ENCODE peak calls at places on chromosomes 2 and 18, in five cellular contexts. One of them, this sample, is unnamed.

GRCh38 chr2:100222844-100223243 is 80.5 kb upstream of the AFF3 start:
- DNase-seq in brain microvascular endothelial cell: no peak
- DNase-seq in tibial nerve: no peak
- DNase-seq in fibroblast of pulmonary artery: no peak
- DNase-seq in ovary: no peak
- DNase-seq in this sample: no peak

GRCh38 chr2:144659731-144660275 is 139.9 kb upstream of the ZEB2 start:
- DNase-seq in tibial nerve: no peak
- DNase-seq in ovary: no peak
- DNase-seq in fibroblast of pulmonary artery: peak
- DNase-seq in brain microvascular endothelial cell: peak
- DNase-seq in this sample: peak

GRCh38 chr2:109256921-109257320 is 127.9 kb downstream of the SH3RF3 start:
- DNase-seq in ovary: no peak
- DNase-seq in brain microvascular endothelial cell: no peak
- DNase-seq in fibroblast of pulmonary artery: peak
- DNase-seq in tibial nerve: no peak
- DNase-seq in this sample: peak

GRCh38 chr18:26489881-26490280 is 58.5 kb downstream of the KCTD1 start:
- DNase-seq in brain microvascular endothelial cell: peak
- DNase-seq in ovary: no peak
- DNase-seq in fibroblast of pulmonary artery: peak
- DNase-seq in tibial nerve: no peak
- DNase-seq in this sample: no peak

GRCh38 chr2:235556086-235556485 is 62.2 kb downstream of the AGAP1 start:
- DNase-seq in ovary: no peak
- DNase-seq in tibial nerve: no peak
- DNase-seq in fibroblast of pulmonary artery: no peak
- DNase-seq in brain microvascular endothelial cell: no peak
- DNase-seq in this sample: no peak

GRCh38 chr2:172106128-172106961 is 3.6 kb upstream of the DLX2 start:
- DNase-seq in fibroblast of pulmonary artery: no peak
- DNase-seq in ovary: no peak
- DNase-seq in brain microvascular endothelial cell: no peak
- DNase-seq in tibial nerve: no peak
- DNase-seq in this sample: peak

GRCh38 chr2:224584111-224584764 is 925 bp downstream of the CUL3 start:
- DNase-seq in ovary: no peak
- DNase-seq in tibial nerve: no peak
- DNase-seq in brain microvascular endothelial cell: peak
- DNase-seq in fibroblast of pulmonary artery: peak
- DNase-seq in this sample: peak

GRCh38 chr2:13996527-13996926 is 636.0 kb upstream of the LRATD1 start:
- DNase-seq in tibial nerve: no peak
- DNase-seq in ovary: no peak
- DNase-seq in fibroblast of pulmonary artery: no peak
- DNase-seq in brain microvascular endothelial cell: no peak
- DNase-seq in this sample: no peak

GRCh38 chr2:234091432-234091879 is 41.0 kb downstream of the SPP2 start:
- DNase-seq in tibial nerve: no peak
- DNase-seq in brain microvascular endothelial cell: no peak
- DNase-seq in fibroblast of pulmonary artery: peak
- DNase-seq in ovary: no peak
- DNase-seq in this sample: peak

GRCh38 chr2:161946489-161947107 is 127.4 kb downstream of the DPP4 start:
- DNase-seq in tibial nerve: no peak
- DNase-seq in fibroblast of pulmonary artery: peak
- DNase-seq in brain microvascular endothelial cell: peak
- DNase-seq in ovary: no peak
- DNase-seq in this sample: peak

GRCh38 chr2:200587007-200587616 is 1.3 kb downstream of the AOX1 start:
- DNase-seq in brain microvascular endothelial cell: no peak
- DNase-seq in fibroblast of pulmonary artery: no peak
- DNase-seq in ovary: no peak
- DNase-seq in tibial nerve: no peak
- DNase-seq in this sample: no peak
- H3K4me3 ChIP-seq in brain microvascular endothelial cell: no peak
- H3K4me3 ChIP-seq in fibroblast of pulmonary artery: no peak
- H3K4me3 ChIP-seq in ovary: no peak
- H3K4me3 ChIP-seq in tibial nerve: no peak
- H3K4me3 ChIP-seq in this sample: no peak

GRCh38 chr2:207071820-207072219 is 93.9 kb downstream of the KLF7 start:
- DNase-seq in brain microvascular endothelial cell: no peak
- DNase-seq in ovary: no peak
- DNase-seq in tibial nerve: no peak
- DNase-seq in fibroblast of pulmonary artery: no peak
- DNase-seq in this sample: no peak
- TF ChIP-seq CTCF in brain microvascular endothelial cell: no peak
- TF ChIP-seq CTCF in ovary: no peak
- TF ChIP-seq CTCF in tibial nerve: no peak
- TF ChIP-seq CTCF in fibroblast of pulmonary artery: no peak
- TF ChIP-seq CTCF in this sample: no peak

GRCh38 chr2:216596986-216597509 is 36.2 kb upstream of the IGFBP2 start:
- DNase-seq in ovary: no peak
- DNase-seq in tibial nerve: no peak
- DNase-seq in fibroblast of pulmonary artery: no peak
- DNase-seq in brain microvascular endothelial cell: no peak
- DNase-seq in this sample: peak

GRCh38 chr2:216591480-216591879 is 41.7 kb upstream of the IGFBP2 start:
- DNase-seq in fibroblast of pulmonary artery: no peak
- DNase-seq in ovary: no peak
- DNase-seq in tibial nerve: no peak
- DNase-seq in brain microvascular endothelial cell: no peak
- DNase-seq in this sample: no peak

GRCh38 chr2:216601632-216602409 is 31.4 kb upstream of the IGFBP2 start:
- DNase-seq in tibial nerve: no peak
- DNase-seq in brain microvascular endothelial cell: no peak
- DNase-seq in fibroblast of pulmonary artery: no peak
- DNase-seq in ovary: no peak
- DNase-seq in this sample: no peak

GRCh38 chr2:216594081-216594480 is 39.1 kb upstream of the IGFBP2 start:
- DNase-seq in ovary: no peak
- DNase-seq in brain microvascular endothelial cell: no peak
- DNase-seq in fibroblast of pulmonary artery: no peak
- DNase-seq in tibial nerve: no peak
- DNase-seq in this sample: peak

GRCh38 chr2:216596234-216596985 is 36.8 kb upstream of the IGFBP2 start:
- DNase-seq in brain microvascular endothelial cell: peak
- DNase-seq in tibial nerve: no peak
- DNase-seq in fibroblast of pulmonary artery: peak
- DNase-seq in ovary: peak
- DNase-seq in this sample: peak
- H3K4me3 ChIP-seq in brain microvascular endothelial cell: no peak
- H3K4me3 ChIP-seq in tibial nerve: no peak
- H3K4me3 ChIP-seq in fibroblast of pulmonary artery: no peak
- H3K4me3 ChIP-seq in ovary: no peak
- H3K4me3 ChIP-seq in this sample: no peak

DNA sequence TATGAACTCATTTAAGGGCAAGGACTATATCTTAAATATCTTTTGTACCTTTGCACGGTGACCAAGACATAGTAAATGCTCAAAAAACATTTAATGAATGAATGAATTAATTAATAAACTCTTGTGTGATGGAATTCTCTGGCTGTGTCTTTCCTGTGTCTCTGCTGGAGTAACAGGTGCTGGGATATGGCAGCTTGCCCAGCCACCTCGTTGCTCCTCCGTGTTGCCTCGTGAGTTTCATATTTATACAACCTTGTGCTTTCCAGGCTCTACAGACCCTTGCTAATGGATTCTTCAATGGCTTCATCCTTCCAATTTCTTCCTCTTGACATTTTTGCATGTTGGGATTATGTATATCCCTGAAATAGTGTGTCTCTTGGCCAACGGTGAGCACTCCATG is 30.4 kb downstream of the CTAGE1 start:
- DNase-seq in brain microvascular endothelial cell: no peak
- DNase-seq in fibroblast of pulmonary artery: no peak
- DNase-seq in ovary: no peak
- DNase-seq in tibial nerve: no peak
- DNase-seq in this sample: no peak
- TF ChIP-seq CTCF in brain microvascular endothelial cell: no peak
- TF ChIP-seq CTCF in fibroblast of pulmonary artery: no peak
- TF ChIP-seq CTCF in ovary: no peak
- TF ChIP-seq CTCF in tibial nerve: no peak
- TF ChIP-seq CTCF in this sample: no peak

GRCh38 chr2:241869087-241869961 is at the start of gene RTP5:
- DNase-seq in ovary: no peak
- DNase-seq in brain microvascular endothelial cell: no peak
- DNase-seq in fibroblast of pulmonary artery: no peak
- DNase-seq in tibial nerve: no peak
- DNase-seq in this sample: no peak

GRCh38 chr2:241867776-241868420 is 1.6 kb upstream of the RTP5 start:
- DNase-seq in tibial nerve: no peak
- DNase-seq in fibroblast of pulmonary artery: no peak
- DNase-seq in ovary: no peak
- DNase-seq in brain microvascular endothelial cell: no peak
- DNase-seq in this sample: no peak

GRCh38 chr2:241870081-241870541 is 582 bp downstream of the RTP5 start:
- DNase-seq in tibial nerve: no peak
- DNase-seq in fibroblast of pulmonary artery: no peak
- DNase-seq in ovary: no peak
- DNase-seq in brain microvascular endothelial cell: no peak
- DNase-seq in this sample: no peak

GRCh38 chr2:241866896-241867631 is 2.5 kb upstream of the RTP5 start:
- DNase-seq in brain microvascular endothelial cell: no peak
- DNase-seq in tibial nerve: no peak
- DNase-seq in ovary: no peak
- DNase-seq in fibroblast of pulmonary artery: no peak
- DNase-seq in this sample: no peak

DNA sequence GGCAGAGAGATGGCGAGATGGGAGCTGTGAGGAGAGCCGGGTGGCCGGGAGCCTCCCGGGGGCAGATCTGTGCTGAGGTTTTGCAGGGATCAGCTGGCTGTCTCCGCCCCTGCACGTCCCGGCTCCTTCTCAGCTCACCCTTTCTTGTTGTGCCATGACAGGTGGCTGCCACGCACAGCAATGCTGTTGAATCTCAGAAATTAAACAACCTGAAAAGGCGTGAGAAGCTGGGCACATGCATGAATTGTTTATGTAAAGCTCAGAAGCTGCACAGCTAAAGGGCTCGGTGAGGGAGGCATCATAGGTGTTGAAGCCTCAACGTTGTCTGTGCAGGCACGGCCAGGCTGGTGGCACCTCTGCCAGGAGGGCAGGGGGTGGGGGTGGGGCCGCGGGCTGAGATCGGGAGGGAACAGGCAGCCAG is 858 bp upstream of the RTP5 start:
- DNase-seq in brain microvascular endothelial cell: no peak
- DNase-seq in ovary: no peak
- DNase-seq in fibroblast of pulmonary artery: no peak
- DNase-seq in tibial nerve: no peak
- DNase-seq in this sample: no peak
- H3K4me3 ChIP-seq in brain microvascular endothelial cell: no peak
- H3K4me3 ChIP-seq in ovary: no peak
- H3K4me3 ChIP-seq in fibroblast of pulmonary artery: no peak
- H3K4me3 ChIP-seq in tibial nerve: no peak
- H3K4me3 ChIP-seq in this sample: no peak

GRCh38 chr2:73112026-73112912 is 479 bp downstream of the RAB11FIP5 start:
- DNase-seq in brain microvascular endothelial cell: no peak
- DNase-seq in ovary: peak
- DNase-seq in fibroblast of pulmonary artery: peak
- DNase-seq in tibial nerve: no peak
- DNase-seq in this sample: peak
- TF ChIP-seq CTCF in brain microvascular endothelial cell: no peak
- TF ChIP-seq CTCF in ovary: no peak
- TF ChIP-seq CTCF in fibroblast of pulmonary artery: no peak
- TF ChIP-seq CTCF in tibial nerve: no peak
- TF ChIP-seq CTCF in this sample: no peak

GRCh38 chr2:151339168-151339567 is 18.2 kb upstream of the TNFAIP6 start:
- DNase-seq in fibroblast of pulmonary artery: no peak
- DNase-seq in ovary: no peak
- DNase-seq in brain microvascular endothelial cell: no peak
- DNase-seq in tibial nerve: no peak
- DNase-seq in this sample: no peak
- H3K4me3 ChIP-seq in fibroblast of pulmonary artery: peak
- H3K4me3 ChIP-seq in ovary: no peak
- H3K4me3 ChIP-seq in brain microvascular endothelial cell: no peak
- H3K4me3 ChIP-seq in tibial nerve: no peak
- H3K4me3 ChIP-seq in this sample: no peak